ENCODE peak calls at places on chromosomes 7 and 10, in eight cellular contexts. One of them, this sample, is unnamed.

GRCh38 chr7:91267558-91267955 is 3.3 kb downstream of the FZD1 start:
- DNase-seq in stimulated activated CD8-positive, alpha-beta memory T cell treated with anti-CD3 and anti-CD28 coated beads, Interleukin-2, amount 100 ng/mL, for 48 hours: no peak
- DNase-seq in left cardiac atrium: no peak
- DNase-seq in NCI-H1092: no peak
- DNase-seq in lower lobe of right lung: no peak
- DNase-seq in H9: no peak
- DNase-seq in activated naive CD4-positive, alpha-beta T cell treated with Interleukin-2 at 50 U/mL for 16 hours: no peak
- DNase-seq in stimulated activated naive B cell treated with anti-CD40 and anti-IgM and Interleukin-4, amounts not matched to agents 10 μg/mL and 1 μg/mL and 100 μg/mL, for 72 hours: no peak
- DNase-seq in this sample: no peak

GRCh38 chr7:115721293-115721920 is 309.2 kb downstream of the TFEC start:
- DNase-seq in stimulated activated naive B cell treated with anti-CD40 and anti-IgM and Interleukin-4, amounts not matched to agents 10 μg/mL and 1 μg/mL and 100 μg/mL, for 72 hours: no peak
- DNase-seq in left cardiac atrium: no peak
- DNase-seq in activated naive CD4-positive, alpha-beta T cell treated with Interleukin-2 at 50 U/mL for 16 hours: no peak
- DNase-seq in NCI-H1092: no peak
- DNase-seq in lower lobe of right lung: no peak
- DNase-seq in stimulated activated CD8-positive, alpha-beta memory T cell treated with anti-CD3 and anti-CD28 coated beads, Interleukin-2, amount 100 ng/mL, for 48 hours: no peak
- DNase-seq in H9: no peak
- DNase-seq in this sample: no peak

GRCh38 chr10:80414126-80414898 is 6.0 kb downstream of the PRXL2A start:
- DNase-seq in activated naive CD4-positive, alpha-beta T cell treated with Interleukin-2 at 50 U/mL for 16 hours: no peak
- DNase-seq in NCI-H1092: peak; percentile 18
- DNase-seq in stimulated activated naive B cell treated with anti-CD40 and anti-IgM and Interleukin-4, amounts not matched to agents 10 μg/mL and 1 μg/mL and 100 μg/mL, for 72 hours: no peak
- DNase-seq in lower lobe of right lung: no peak
- DNase-seq in left cardiac atrium: no peak
- DNase-seq in stimulated activated CD8-positive, alpha-beta memory T cell treated with anti-CD3 and anti-CD28 coated beads, Interleukin-2, amount 100 ng/mL, for 48 hours: no peak
- DNase-seq in H9: no peak
- DNase-seq in this sample: peak; percentile 85

GRCh38 chr10:784759-785538 is 95.5 kb upstream of the DIP2C start:
- DNase-seq in lower lobe of right lung: peak; percentile 57
- DNase-seq in left cardiac atrium: peak; percentile 81
- DNase-seq in NCI-H1092: no peak
- DNase-seq in activated naive CD4-positive, alpha-beta T cell treated with Interleukin-2 at 50 U/mL for 16 hours: peak; percentile 61
- DNase-seq in stimulated activated naive B cell treated with anti-CD40 and anti-IgM and Interleukin-4, amounts not matched to agents 10 μg/mL and 1 μg/mL and 100 μg/mL, for 72 hours: no peak
- DNase-seq in H9: peak; percentile 59
- DNase-seq in stimulated activated CD8-positive, alpha-beta memory T cell treated with anti-CD3 and anti-CD28 coated beads, Interleukin-2, amount 100 ng/mL, for 48 hours: peak; percentile 71
- DNase-seq in this sample: peak; percentile 69

GRCh38 chr10:109203616-109204375 is 719.5 kb downstream of the XPNPEP1 start:
- DNase-seq in activated naive CD4-positive, alpha-beta T cell treated with Interleukin-2 at 50 U/mL for 16 hours: no peak
- DNase-seq in H9: no peak
- DNase-seq in lower lobe of right lung: no peak
- DNase-seq in NCI-H1092: no peak
- DNase-seq in stimulated activated naive B cell treated with anti-CD40 and anti-IgM and Interleukin-4, amounts not matched to agents 10 μg/mL and 1 μg/mL and 100 μg/mL, for 72 hours: no peak
- DNase-seq in left cardiac atrium: no peak
- DNase-seq in stimulated activated CD8-positive, alpha-beta memory T cell treated with anti-CD3 and anti-CD28 coated beads, Interleukin-2, amount 100 ng/mL, for 48 hours: no peak
- DNase-seq in this sample: no peak

GRCh38 chr10:43931308-43931930 is 282.7 kb upstream of the ZNF32 start:
- DNase-seq in NCI-H1092: no peak
- DNase-seq in lower lobe of right lung: no peak
- DNase-seq in H9: peak; percentile 5
- DNase-seq in left cardiac atrium: no peak
- DNase-seq in activated naive CD4-positive, alpha-beta T cell treated with Interleukin-2 at 50 U/mL for 16 hours: no peak
- DNase-seq in stimulated activated CD8-positive, alpha-beta memory T cell treated with anti-CD3 and anti-CD28 coated beads, Interleukin-2, amount 100 ng/mL, for 48 hours: no peak
- DNase-seq in stimulated activated naive B cell treated with anti-CD40 and anti-IgM and Interleukin-4, amounts not matched to agents 10 μg/mL and 1 μg/mL and 100 μg/mL, for 72 hours: no peak
- DNase-seq in this sample: no peak

GRCh38 chr7:48938539-48938938 is 14.2 kb downstream of the CDC14C start:
- DNase-seq in H9: no peak
- DNase-seq in activated naive CD4-positive, alpha-beta T cell treated with Interleukin-2 at 50 U/mL for 16 hours: no peak
- DNase-seq in stimulated activated CD8-positive, alpha-beta memory T cell treated with anti-CD3 and anti-CD28 coated beads, Interleukin-2, amount 100 ng/mL, for 48 hours: no peak
- DNase-seq in lower lobe of right lung: no peak
- DNase-seq in stimulated activated naive B cell treated with anti-CD40 and anti-IgM and Interleukin-4, amounts not matched to agents 10 μg/mL and 1 μg/mL and 100 μg/mL, for 72 hours: no peak
- DNase-seq in NCI-H1092: no peak
- DNase-seq in left cardiac atrium: peak; percentile 52
- DNase-seq in this sample: no peak

GRCh38 chr7:120344276-120344675 is 71.3 kb downstream of the KCND2 start:
- DNase-seq in lower lobe of right lung: no peak
- DNase-seq in stimulated activated CD8-positive, alpha-beta memory T cell treated with anti-CD3 and anti-CD28 coated beads, Interleukin-2, amount 100 ng/mL, for 48 hours: no peak
- DNase-seq in H9: no peak
- DNase-seq in NCI-H1092: no peak
- DNase-seq in activated naive CD4-positive, alpha-beta T cell treated with Interleukin-2 at 50 U/mL for 16 hours: no peak
- DNase-seq in stimulated activated naive B cell treated with anti-CD40 and anti-IgM and Interleukin-4, amounts not matched to agents 10 μg/mL and 1 μg/mL and 100 μg/mL, for 72 hours: no peak
- DNase-seq in left cardiac atrium: no peak
- DNase-seq in this sample: no peak

GRCh38 chr7:19957664-19958063 is 184.2 kb upstream of the TMEM196 start:
- DNase-seq in activated naive CD4-positive, alpha-beta T cell treated with Interleukin-2 at 50 U/mL for 16 hours: no peak
- DNase-seq in H9: no peak
- DNase-seq in NCI-H1092: no peak
- DNase-seq in stimulated activated CD8-positive, alpha-beta memory T cell treated with anti-CD3 and anti-CD28 coated beads, Interleukin-2, amount 100 ng/mL, for 48 hours: no peak
- DNase-seq in left cardiac atrium: no peak
- DNase-seq in stimulated activated naive B cell treated with anti-CD40 and anti-IgM and Interleukin-4, amounts not matched to agents 10 μg/mL and 1 μg/mL and 100 μg/mL, for 72 hours: no peak
- DNase-seq in lower lobe of right lung: no peak
- DNase-seq in this sample: no peak

GRCh38 chr7:129110575-129111376 is 33.7 kb upstream of the TSPAN33 start:
- DNase-seq in activated naive CD4-positive, alpha-beta T cell treated with Interleukin-2 at 50 U/mL for 16 hours: no peak
- DNase-seq in left cardiac atrium: no peak
- DNase-seq in H9: peak; percentile 88
- DNase-seq in stimulated activated CD8-positive, alpha-beta memory T cell treated with anti-CD3 and anti-CD28 coated beads, Interleukin-2, amount 100 ng/mL, for 48 hours: no peak
- DNase-seq in stimulated activated naive B cell treated with anti-CD40 and anti-IgM and Interleukin-4, amounts not matched to agents 10 μg/mL and 1 μg/mL and 100 μg/mL, for 72 hours: no peak
- DNase-seq in NCI-H1092: no peak
- DNase-seq in lower lobe of right lung: no peak
- DNase-seq in this sample: peak; percentile 83

GRCh38 chr7:66257481-66257880 is 52.3 kb downstream of the TPST1 start:
- DNase-seq in H9: no peak
- DNase-seq in stimulated activated CD8-positive, alpha-beta memory T cell treated with anti-CD3 and anti-CD28 coated beads, Interleukin-2, amount 100 ng/mL, for 48 hours: no peak
- DNase-seq in lower lobe of right lung: no peak
- DNase-seq in stimulated activated naive B cell treated with anti-CD40 and anti-IgM and Interleukin-4, amounts not matched to agents 10 μg/mL and 1 μg/mL and 100 μg/mL, for 72 hours: no peak
- DNase-seq in NCI-H1092: no peak
- DNase-seq in activated naive CD4-positive, alpha-beta T cell treated with Interleukin-2 at 50 U/mL for 16 hours: no peak
- DNase-seq in left cardiac atrium: no peak
- DNase-seq in this sample: no peak

GRCh38 chr10:70272925-70273316 is 10.9 kb downstream of the NPFFR1 start:
- DNase-seq in stimulated activated CD8-positive, alpha-beta memory T cell treated with anti-CD3 and anti-CD28 coated beads, Interleukin-2, amount 100 ng/mL, for 48 hours: no peak
- DNase-seq in lower lobe of right lung: no peak
- DNase-seq in activated naive CD4-positive, alpha-beta T cell treated with Interleukin-2 at 50 U/mL for 16 hours: no peak
- DNase-seq in stimulated activated naive B cell treated with anti-CD40 and anti-IgM and Interleukin-4, amounts not matched to agents 10 μg/mL and 1 μg/mL and 100 μg/mL, for 72 hours: peak; percentile 37
- DNase-seq in NCI-H1092: no peak
- DNase-seq in H9: no peak
- DNase-seq in left cardiac atrium: no peak
- DNase-seq in this sample: no peak

GRCh38 chr7:143217806-143218205 is 4.0 kb upstream of the TAS2R40 start:
- DNase-seq in activated naive CD4-positive, alpha-beta T cell treated with Interleukin-2 at 50 U/mL for 16 hours: no peak
- DNase-seq in left cardiac atrium: no peak
- DNase-seq in H9: no peak
- DNase-seq in lower lobe of right lung: no peak
- DNase-seq in stimulated activated naive B cell treated with anti-CD40 and anti-IgM and Interleukin-4, amounts not matched to agents 10 μg/mL and 1 μg/mL and 100 μg/mL, for 72 hours: no peak
- DNase-seq in stimulated activated CD8-positive, alpha-beta memory T cell treated with anti-CD3 and anti-CD28 coated beads, Interleukin-2, amount 100 ng/mL, for 48 hours: no peak
- DNase-seq in NCI-H1092: no peak
- DNase-seq in this sample: no peak

GRCh38 chr7:158973440-158973839 is 117.1 kb downstream of the DYNC2I1 start:
- DNase-seq in stimulated activated CD8-positive, alpha-beta memory T cell treated with anti-CD3 and anti-CD28 coated beads, Interleukin-2, amount 100 ng/mL, for 48 hours: peak; percentile 53
- DNase-seq in NCI-H1092: peak; percentile 69
- DNase-seq in stimulated activated naive B cell treated with anti-CD40 and anti-IgM and Interleukin-4, amounts not matched to agents 10 μg/mL and 1 μg/mL and 100 μg/mL, for 72 hours: peak; percentile 68
- DNase-seq in lower lobe of right lung: no peak
- DNase-seq in activated naive CD4-positive, alpha-beta T cell treated with Interleukin-2 at 50 U/mL for 16 hours: peak; percentile 45
- DNase-seq in left cardiac atrium: no peak
- DNase-seq in H9: peak; percentile 82
- DNase-seq in this sample: no peak

GRCh38 chr7:40516376-40516775 is 381.6 kb downstream of the SUGCT start:
- DNase-seq in lower lobe of right lung: no peak
- DNase-seq in stimulated activated naive B cell treated with anti-CD40 and anti-IgM and Interleukin-4, amounts not matched to agents 10 μg/mL and 1 μg/mL and 100 μg/mL, for 72 hours: no peak
- DNase-seq in left cardiac atrium: no peak
- DNase-seq in H9: no peak
- DNase-seq in stimulated activated CD8-positive, alpha-beta memory T cell treated with anti-CD3 and anti-CD28 coated beads, Interleukin-2, amount 100 ng/mL, for 48 hours: no peak
- DNase-seq in NCI-H1092: no peak
- DNase-seq in activated naive CD4-positive, alpha-beta T cell treated with Interleukin-2 at 50 U/mL for 16 hours: no peak
- DNase-seq in this sample: no peak

GRCh38 chr10:24920907-24921881 is 31.2 kb downstream of the PRTFDC1 start:
- DNase-seq in left cardiac atrium: peak; percentile 69
- DNase-seq in stimulated activated naive B cell treated with anti-CD40 and anti-IgM and Interleukin-4, amounts not matched to agents 10 μg/mL and 1 μg/mL and 100 μg/mL, for 72 hours: peak; percentile 37
- DNase-seq in H9: peak; percentile 31
- DNase-seq in NCI-H1092: no peak
- DNase-seq in lower lobe of right lung: no peak
- DNase-seq in activated naive CD4-positive, alpha-beta T cell treated with Interleukin-2 at 50 U/mL for 16 hours: peak; percentile 81
- DNase-seq in stimulated activated CD8-positive, alpha-beta memory T cell treated with anti-CD3 and anti-CD28 coated beads, Interleukin-2, amount 100 ng/mL, for 48 hours: peak; percentile 65
- DNase-seq in this sample: no peak

GRCh38 chr7:92717982-92718716 is 118.2 kb downstream of the CDK6 start:
- DNase-seq in left cardiac atrium: peak; percentile 51
- DNase-seq in stimulated activated naive B cell treated with anti-CD40 and anti-IgM and Interleukin-4, amounts not matched to agents 10 μg/mL and 1 μg/mL and 100 μg/mL, for 72 hours: peak; percentile 28
- DNase-seq in activated naive CD4-positive, alpha-beta T cell treated with Interleukin-2 at 50 U/mL for 16 hours: peak; percentile 62
- DNase-seq in NCI-H1092: peak; percentile 42
- DNase-seq in stimulated activated CD8-positive, alpha-beta memory T cell treated with anti-CD3 and anti-CD28 coated beads, Interleukin-2, amount 100 ng/mL, for 48 hours: peak; percentile 52
- DNase-seq in lower lobe of right lung: peak; percentile 48
- DNase-seq in H9: no peak
- DNase-seq in this sample: peak; percentile 88

GRCh38 chr10:90007226-90007625 is 305.8 kb downstream of the KIF20B start:
- DNase-seq in NCI-H1092: no peak
- DNase-seq in lower lobe of right lung: no peak
- DNase-seq in left cardiac atrium: no peak
- DNase-seq in stimulated activated naive B cell treated with anti-CD40 and anti-IgM and Interleukin-4, amounts not matched to agents 10 μg/mL and 1 μg/mL and 100 μg/mL, for 72 hours: no peak
- DNase-seq in H9: no peak
- DNase-seq in stimulated activated CD8-positive, alpha-beta memory T cell treated with anti-CD3 and anti-CD28 coated beads, Interleukin-2, amount 100 ng/mL, for 48 hours: no peak
- DNase-seq in activated naive CD4-positive, alpha-beta T cell treated with Interleukin-2 at 50 U/mL for 16 hours: no peak
- DNase-seq in this sample: no peak

GRCh38 chr10:130748409-130749057 is 563.0 kb downstream of the TCERG1L start:
- DNase-seq in left cardiac atrium: no peak
- DNase-seq in NCI-H1092: no peak
- DNase-seq in lower lobe of right lung: no peak
- DNase-seq in H9: peak; percentile 17
- DNase-seq in stimulated activated naive B cell treated with anti-CD40 and anti-IgM and Interleukin-4, amounts not matched to agents 10 μg/mL and 1 μg/mL and 100 μg/mL, for 72 hours: no peak
- DNase-seq in stimulated activated CD8-positive, alpha-beta memory T cell treated with anti-CD3 and anti-CD28 coated beads, Interleukin-2, amount 100 ng/mL, for 48 hours: no peak
- DNase-seq in activated naive CD4-positive, alpha-beta T cell treated with Interleukin-2 at 50 U/mL for 16 hours: no peak
- DNase-seq in this sample: no peak

GRCh38 chr10:50740351-50740688 is 584 bp downstream of the ASAH2B start:
- DNase-seq in H9: no peak
- DNase-seq in NCI-H1092: no peak
- DNase-seq in left cardiac atrium: peak; percentile 22
- DNase-seq in activated naive CD4-positive, alpha-beta T cell treated with Interleukin-2 at 50 U/mL for 16 hours: peak; percentile 31
- DNase-seq in stimulated activated naive B cell treated with anti-CD40 and anti-IgM and Interleukin-4, amounts not matched to agents 10 μg/mL and 1 μg/mL and 100 μg/mL, for 72 hours: no peak
- DNase-seq in stimulated activated CD8-positive, alpha-beta memory T cell treated with anti-CD3 and anti-CD28 coated beads, Interleukin-2, amount 100 ng/mL, for 48 hours: no peak
- DNase-seq in lower lobe of right lung: no peak
- DNase-seq in this sample: peak; percentile 24

GRCh38 chr7:108094375-108094774 is 35.8 kb downstream of the LAMB4 start:
- DNase-seq in NCI-H1092: no peak
- DNase-seq in H9: no peak
- DNase-seq in left cardiac atrium: no peak
- DNase-seq in lower lobe of right lung: no peak
- DNase-seq in stimulated activated naive B cell treated with anti-CD40 and anti-IgM and Interleukin-4, amounts not matched to agents 10 μg/mL and 1 μg/mL and 100 μg/mL, for 72 hours: no peak
- DNase-seq in stimulated activated CD8-positive, alpha-beta memory T cell treated with anti-CD3 and anti-CD28 coated beads, Interleukin-2, amount 100 ng/mL, for 48 hours: no peak
- DNase-seq in activated naive CD4-positive, alpha-beta T cell treated with Interleukin-2 at 50 U/mL for 16 hours: no peak
- DNase-seq in this sample: no peak

GRCh38 chr7:135761751-135762488 is 13.3 kb upstream of the FAM180A start:
- DNase-seq in NCI-H1092: no peak
- DNase-seq in left cardiac atrium: peak; percentile 49
- DNase-seq in lower lobe of right lung: no peak
- DNase-seq in H9: no peak
- DNase-seq in stimulated activated CD8-positive, alpha-beta memory T cell treated with anti-CD3 and anti-CD28 coated beads, Interleukin-2, amount 100 ng/mL, for 48 hours: no peak
- DNase-seq in activated naive CD4-positive, alpha-beta T cell treated with Interleukin-2 at 50 U/mL for 16 hours: no peak
- DNase-seq in stimulated activated naive B cell treated with anti-CD40 and anti-IgM and Interleukin-4, amounts not matched to agents 10 μg/mL and 1 μg/mL and 100 μg/mL, for 72 hours: no peak
- DNase-seq in this sample: peak; percentile 28

GRCh38 chr10:67476201-67476600 is 219.8 kb downstream of the CTNNA3 start:
- DNase-seq in activated naive CD4-positive, alpha-beta T cell treated with Interleukin-2 at 50 U/mL for 16 hours: no peak
- DNase-seq in NCI-H1092: no peak
- DNase-seq in left cardiac atrium: no peak
- DNase-seq in stimulated activated CD8-positive, alpha-beta memory T cell treated with anti-CD3 and anti-CD28 coated beads, Interleukin-2, amount 100 ng/mL, for 48 hours: no peak
- DNase-seq in lower lobe of right lung: no peak
- DNase-seq in stimulated activated naive B cell treated with anti-CD40 and anti-IgM and Interleukin-4, amounts not matched to agents 10 μg/mL and 1 μg/mL and 100 μg/mL, for 72 hours: no peak
- DNase-seq in H9: peak; percentile 68
- DNase-seq in this sample: no peak

GRCh38 chr7:49579408-49579807 is 194.0 kb upstream of the VWC2 start:
- DNase-seq in H9: no peak
- DNase-seq in activated naive CD4-positive, alpha-beta T cell treated with Interleukin-2 at 50 U/mL for 16 hours: no peak
- DNase-seq in stimulated activated naive B cell treated with anti-CD40 and anti-IgM and Interleukin-4, amounts not matched to agents 10 μg/mL and 1 μg/mL and 100 μg/mL, for 72 hours: no peak
- DNase-seq in stimulated activated CD8-positive, alpha-beta memory T cell treated with anti-CD3 and anti-CD28 coated beads, Interleukin-2, amount 100 ng/mL, for 48 hours: no peak
- DNase-seq in left cardiac atrium: no peak
- DNase-seq in NCI-H1092: no peak
- DNase-seq in lower lobe of right lung: no peak
- DNase-seq in this sample: no peak

GRCh38 chr7:67809586-67809985 is 813.0 kb downstream of the TYW1 start:
- DNase-seq in lower lobe of right lung: no peak
- DNase-seq in stimulated activated CD8-positive, alpha-beta memory T cell treated with anti-CD3 and anti-CD28 coated beads, Interleukin-2, amount 100 ng/mL, for 48 hours: no peak
- DNase-seq in stimulated activated naive B cell treated with anti-CD40 and anti-IgM and Interleukin-4, amounts not matched to agents 10 μg/mL and 1 μg/mL and 100 μg/mL, for 72 hours: no peak
- DNase-seq in left cardiac atrium: no peak
- DNase-seq in activated naive CD4-positive, alpha-beta T cell treated with Interleukin-2 at 50 U/mL for 16 hours: no peak
- DNase-seq in H9: no peak
- DNase-seq in NCI-H1092: no peak
- DNase-seq in this sample: no peak

GRCh38 chr10:106772957-106773356 is 391.5 kb downstream of the SORCS1 start:
- DNase-seq in NCI-H1092: no peak
- DNase-seq in lower lobe of right lung: no peak
- DNase-seq in H9: no peak
- DNase-seq in left cardiac atrium: no peak
- DNase-seq in stimulated activated CD8-positive, alpha-beta memory T cell treated with anti-CD3 and anti-CD28 coated beads, Interleukin-2, amount 100 ng/mL, for 48 hours: no peak
- DNase-seq in stimulated activated naive B cell treated with anti-CD40 and anti-IgM and Interleukin-4, amounts not matched to agents 10 μg/mL and 1 μg/mL and 100 μg/mL, for 72 hours: no peak
- DNase-seq in activated naive CD4-positive, alpha-beta T cell treated with Interleukin-2 at 50 U/mL for 16 hours: no peak
- DNase-seq in this sample: no peak

GRCh38 chr7:100079024-100079560 is 2.4 kb downstream of the ZNF3 start:
- DNase-seq in stimulated activated CD8-positive, alpha-beta memory T cell treated with anti-CD3 and anti-CD28 coated beads, Interleukin-2, amount 100 ng/mL, for 48 hours: no peak
- DNase-seq in lower lobe of right lung: no peak
- DNase-seq in stimulated activated naive B cell treated with anti-CD40 and anti-IgM and Interleukin-4, amounts not matched to agents 10 μg/mL and 1 μg/mL and 100 μg/mL, for 72 hours: no peak
- DNase-seq in activated naive CD4-positive, alpha-beta T cell treated with Interleukin-2 at 50 U/mL for 16 hours: no peak
- DNase-seq in left cardiac atrium: no peak
- DNase-seq in H9: no peak
- DNase-seq in NCI-H1092: no peak
- DNase-seq in this sample: no peak

GRCh38 chr10:126115021-126115610 is 218.8 kb downstream of the FANK1 start:
- DNase-seq in H9: no peak
- DNase-seq in lower lobe of right lung: no peak
- DNase-seq in NCI-H1092: no peak
- DNase-seq in activated naive CD4-positive, alpha-beta T cell treated with Interleukin-2 at 50 U/mL for 16 hours: no peak
- DNase-seq in stimulated activated CD8-positive, alpha-beta memory T cell treated with anti-CD3 and anti-CD28 coated beads, Interleukin-2, amount 100 ng/mL, for 48 hours: no peak
- DNase-seq in stimulated activated naive B cell treated with anti-CD40 and anti-IgM and Interleukin-4, amounts not matched to agents 10 μg/mL and 1 μg/mL and 100 μg/mL, for 72 hours: no peak
- DNase-seq in left cardiac atrium: no peak
- DNase-seq in this sample: no peak

GRCh38 chr7:129797224-129797789 is 155.5 kb downstream of the UBE2H start:
- DNase-seq in stimulated activated naive B cell treated with anti-CD40 and anti-IgM and Interleukin-4, amounts not matched to agents 10 μg/mL and 1 μg/mL and 100 μg/mL, for 72 hours: no peak
- DNase-seq in left cardiac atrium: no peak
- DNase-seq in H9: peak; percentile 53
- DNase-seq in activated naive CD4-positive, alpha-beta T cell treated with Interleukin-2 at 50 U/mL for 16 hours: no peak
- DNase-seq in lower lobe of right lung: no peak
- DNase-seq in NCI-H1092: no peak
- DNase-seq in stimulated activated CD8-positive, alpha-beta memory T cell treated with anti-CD3 and anti-CD28 coated beads, Interleukin-2, amount 100 ng/mL, for 48 hours: no peak
- DNase-seq in this sample: peak; percentile 82

This sample was measured in SJCRH30.